ENCODE peak calls at places on chromosome 14, in eight cellular contexts. One of them, this sample, is unnamed.

GRCh38 chr14:89000007-89000942 is 175.8 kb downstream of the TTC8 start:
- DNase-seq in T-helper 17 cell: no peak
- DNase-seq in GM19239: no peak
- DNase-seq in amniotic epithelial cell: peak
- DNase-seq in WTC11: peak
- DNase-seq in amygdala: no peak
- DNase-seq in WERI-Rb-1: peak
- DNase-seq in NCI-H2081: no peak
- DNase-seq in this sample: peak

GRCh38 chr14:68365228-68365627 is 427.6 kb downstream of the ZFP36L1 start:
- DNase-seq in amniotic epithelial cell: peak
- DNase-seq in T-helper 17 cell: no peak
- DNase-seq in WTC11: no peak
- DNase-seq in WERI-Rb-1: no peak
- DNase-seq in GM19239: no peak
- DNase-seq in NCI-H2081: no peak
- DNase-seq in amygdala: no peak
- DNase-seq in this sample: peak

GRCh38 chr14:29148221-29148620 is 381.6 kb downstream of the FOXG1 start:
- DNase-seq in amygdala: no peak
- DNase-seq in NCI-H2081: no peak
- DNase-seq in WTC11: no peak
- DNase-seq in WERI-Rb-1: no peak
- DNase-seq in amniotic epithelial cell: no peak
- DNase-seq in T-helper 17 cell: no peak
- DNase-seq in GM19239: no peak
- DNase-seq in this sample: peak

GRCh38 chr14:91008759-91009409 is 51.6 kb downstream of the RPS6KA5 start:
- DNase-seq in NCI-H2081: no peak
- DNase-seq in GM19239: no peak
- DNase-seq in amniotic epithelial cell: no peak
- DNase-seq in amygdala: no peak
- DNase-seq in WERI-Rb-1: no peak
- DNase-seq in T-helper 17 cell: no peak
- DNase-seq in WTC11: no peak
- DNase-seq in this sample: no peak

GRCh38 chr14:58272589-58273372 is 25.6 kb upstream of the ARID4A start:
- DNase-seq in amniotic epithelial cell: no peak
- DNase-seq in amygdala: no peak
- DNase-seq in T-helper 17 cell: no peak
- DNase-seq in WTC11: no peak
- DNase-seq in GM19239: no peak
- DNase-seq in NCI-H2081: peak
- DNase-seq in WERI-Rb-1: no peak
- DNase-seq in this sample: peak

GRCh38 chr14:34980337-34980900 is 2.4 kb upstream of the SRP54 start:
- DNase-seq in amygdala: no peak
- DNase-seq in T-helper 17 cell: no peak
- DNase-seq in WERI-Rb-1: no peak
- DNase-seq in WTC11: no peak
- DNase-seq in NCI-H2081: no peak
- DNase-seq in amniotic epithelial cell: no peak
- DNase-seq in GM19239: no peak
- DNase-seq in this sample: no peak

GRCh38 chr14:87679094-87679493 is 313.9 kb downstream of the GALC start:
- DNase-seq in GM19239: no peak
- DNase-seq in WTC11: no peak
- DNase-seq in amniotic epithelial cell: no peak
- DNase-seq in amygdala: no peak
- DNase-seq in WERI-Rb-1: no peak
- DNase-seq in NCI-H2081: no peak
- DNase-seq in T-helper 17 cell: no peak
- DNase-seq in this sample: no peak

GRCh38 chr14:79551591-79551990 is 659.7 kb downstream of the DIO2 start:
- DNase-seq in GM19239: no peak
- DNase-seq in NCI-H2081: no peak
- DNase-seq in amniotic epithelial cell: no peak
- DNase-seq in WTC11: no peak
- DNase-seq in amygdala: no peak
- DNase-seq in WERI-Rb-1: peak
- DNase-seq in T-helper 17 cell: no peak
- DNase-seq in this sample: no peak

GRCh38 chr14:54572316-54572715 is 5.4 kb downstream of the SAMD4A start:
- DNase-seq in WTC11: peak
- DNase-seq in amniotic epithelial cell: peak
- DNase-seq in T-helper 17 cell: no peak
- DNase-seq in amygdala: no peak
- DNase-seq in NCI-H2081: peak
- DNase-seq in WERI-Rb-1: peak
- DNase-seq in GM19239: no peak
- DNase-seq in this sample: no peak

GRCh38 chr14:59510957-59511356 is 26.6 kb downstream of the JKAMP start:
- DNase-seq in NCI-H2081: no peak
- DNase-seq in amygdala: no peak
- DNase-seq in WERI-Rb-1: no peak
- DNase-seq in T-helper 17 cell: no peak
- DNase-seq in GM19239: no peak
- DNase-seq in WTC11: no peak
- DNase-seq in amniotic epithelial cell: no peak
- DNase-seq in this sample: no peak

GRCh38 chr14:53501361-53502320 is 348.5 kb upstream of the DDHD1 start:
- DNase-seq in NCI-H2081: no peak
- DNase-seq in T-helper 17 cell: no peak
- DNase-seq in WTC11: no peak
- DNase-seq in amygdala: no peak
- DNase-seq in GM19239: no peak
- DNase-seq in amniotic epithelial cell: peak
- DNase-seq in WERI-Rb-1: no peak
- DNase-seq in this sample: peak

GRCh38 chr14:30227871-30228270 is 300.2 kb upstream of the PRKD1 start:
- DNase-seq in NCI-H2081: no peak
- DNase-seq in T-helper 17 cell: no peak
- DNase-seq in WTC11: no peak
- DNase-seq in amygdala: no peak
- DNase-seq in amniotic epithelial cell: peak
- DNase-seq in WERI-Rb-1: no peak
- DNase-seq in GM19239: no peak
- DNase-seq in this sample: peak

GRCh38 chr14:101776315-101776714 is 14.8 kb downstream of the PPP2R5C start:
- DNase-seq in amygdala: no peak
- DNase-seq in GM19239: no peak
- DNase-seq in T-helper 17 cell: no peak
- DNase-seq in WERI-Rb-1: no peak
- DNase-seq in WTC11: no peak
- DNase-seq in NCI-H2081: no peak
- DNase-seq in amniotic epithelial cell: no peak
- DNase-seq in this sample: no peak

GRCh38 chr14:61107148-61107641 is 126.2 kb downstream of the SLC38A6 start:
- DNase-seq in NCI-H2081: no peak
- DNase-seq in T-helper 17 cell: no peak
- DNase-seq in amniotic epithelial cell: no peak
- DNase-seq in WTC11: no peak
- DNase-seq in WERI-Rb-1: no peak
- DNase-seq in amygdala: no peak
- DNase-seq in GM19239: no peak
- DNase-seq in this sample: peak

GRCh38 chr14:96126783-96127271 is 77.8 kb upstream of the BDKRB2 start:
- DNase-seq in T-helper 17 cell: no peak
- DNase-seq in amygdala: no peak
- DNase-seq in WTC11: no peak
- DNase-seq in GM19239: no peak
- DNase-seq in NCI-H2081: no peak
- DNase-seq in amniotic epithelial cell: no peak
- DNase-seq in WERI-Rb-1: no peak
- DNase-seq in this sample: no peak

This sample was measured in iris pigment epithelial cell.